ENCODE peak calls at places on chromosome 22, in six cellular contexts. Z is Peyer's patch, B is RWPE2, W is mucosa of descending colon, M is GM13976, X is tibial artery. C is an unnamed sample.

GRCh38 chr22:32469799-32470212 is 4.8 kb upstream of the FBXO7 start:
- DNase-seq in Z (no peak), B (no peak), W (no peak), M (no peak), X (no peak), C (no peak)

GRCh38 chr22:30474683-30475424 is 3.0 kb upstream of the SEC14L3 start:
- DNase-seq in B (no peak), W (no peak), Z (no peak), X (no peak), M (no peak), C (peak)

GRCh38 chr22:19756288-19757128 is 4.1 kb upstream of the TBX1 start:
- DNase-seq in W (peak), M (peak), Z (peak), X (no peak), B (no peak), C (no peak)

GRCh38 chr22:49724030-49724892 is 103.4 kb downstream of the BRD1 start:
- DNase-seq in X (no peak), W (peak), B (peak), M (no peak), Z (no peak), C (peak)

GRCh38 chr22:17112491-17113042 is 8.6 kb downstream of the TMEM121B start:
- DNase-seq in X (no peak), B (no peak), Z (no peak), M (peak), W (no peak), C (peak)

GRCh38 chr22:34997921-34998320 is 68.0 kb upstream of the ISX start:
- DNase-seq in Z (no peak), W (no peak), X (no peak), B (no peak), M (no peak), C (no peak)

GRCh38 chr22:31734512-31734911 is 15.4 kb downstream of the PRR14L start:
- DNase-seq in X (no peak), M (no peak), B (no peak), Z (no peak), W (no peak), C (no peak)

GRCh38 chr22:19615001-19615461 is 90.8 kb upstream of the CLDN5 start:
- DNase-seq in M (no peak), B (no peak), X (no peak), Z (no peak), W (no peak), C (peak)

GRCh38 chr22:48742191-48742555 is 1085.5 kb downstream of the BRD1 start:
- DNase-seq in X (peak), Z (no peak), M (no peak), B (no peak), W (no peak), C (peak)

GRCh38 chr22:47842119-47842518 is 1079.7 kb downstream of the TBC1D22A start:
- DNase-seq in M (no peak), Z (no peak), X (no peak), B (no peak), W (no peak), C (no peak)

GRCh38 chr22:46087816-46088277 is 62.5 kb upstream of the PPARA start:
- DNase-seq in X (peak), B (peak), M (no peak), Z (peak), W (peak), C (peak)
- TF ChIP-seq CTCF in X (peak), B (no peak), M (no peak), Z (no peak), W (no peak), C (no peak)

GRCh38 chr22:24554316-24555159 is at the start of gene GUCD1:
- DNase-seq in W (peak), M (no peak), X (peak), Z (peak), B (no peak), C (no peak)

GRCh38 chr22:24553597-24554315 is 1.2 kb downstream of the GUCD1 start:
- DNase-seq in B (no peak), Z (no peak), W (peak), M (no peak), X (peak), C (no peak)

GRCh38 chr22:24555160-24555495 is 190 bp upstream of the GUCD1 start:
- DNase-seq in M (peak), B (peak), Z (peak), W (peak), X (peak), C (peak)

GRCh38 chr22:24559471-24559870 is 3.7 kb downstream of the SNRPD3 start:
- DNase-seq in W (no peak), X (no peak), B (no peak), Z (no peak), M (no peak), C (no peak)

GRCh38 chr22:24555496-24556253 is at the start of gene SNRPD3:
- DNase-seq in X (peak), B (peak), M (peak), Z (peak), W (peak), C (no peak)
- TF ChIP-seq CTCF in X (peak), B (no peak), M (no peak), Z (peak), W (no peak), C (peak)

DNA sequence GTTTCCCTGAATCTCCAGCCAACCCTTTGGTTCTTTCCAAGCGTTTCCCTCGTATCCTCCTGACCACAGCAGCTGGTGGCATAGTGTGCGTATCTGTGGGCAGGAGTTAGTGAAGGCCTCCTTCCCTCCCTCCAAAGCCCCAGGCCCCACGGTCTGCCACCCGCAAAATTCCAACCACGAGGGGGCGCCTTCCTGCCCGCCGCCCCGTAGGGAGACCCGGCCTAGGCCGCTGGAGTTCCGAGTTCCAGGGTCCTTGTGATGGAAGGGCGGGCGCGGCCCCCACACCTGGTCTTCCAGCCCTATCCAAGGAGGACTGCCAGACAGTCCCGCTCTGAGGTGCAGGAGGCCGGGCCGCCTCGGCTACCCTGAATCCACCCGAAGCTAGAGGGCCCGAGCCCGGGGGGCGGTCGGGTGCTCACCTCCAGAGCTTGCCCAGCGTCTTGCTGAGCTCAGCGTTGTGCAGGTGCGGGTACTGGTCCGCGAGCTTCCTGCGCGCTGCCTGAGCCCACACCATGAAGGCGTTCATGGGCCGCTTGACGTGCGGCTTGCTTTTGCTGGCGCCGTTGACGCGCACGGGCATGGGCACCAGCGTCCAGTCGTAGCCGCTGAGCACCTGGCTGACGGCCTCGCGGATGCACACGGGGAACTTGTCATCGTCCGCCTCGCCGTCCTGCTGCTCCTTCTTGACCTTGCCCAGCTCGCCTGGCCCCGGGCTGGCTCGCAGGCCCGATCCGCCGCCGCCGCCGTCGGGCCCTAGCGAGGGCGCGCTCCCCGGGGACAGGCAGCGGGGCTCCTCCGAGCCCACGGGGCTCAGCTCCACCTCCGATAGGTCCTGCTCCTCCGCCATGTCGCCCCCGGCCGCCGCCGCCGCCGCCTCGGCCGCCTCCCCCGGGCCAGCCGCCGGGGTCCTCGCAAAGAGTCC is 1.2 kb downstream of the SOX10 start:
- DNase-seq in W (no peak), B (no peak), M (no peak), X (no peak), Z (no peak), C (no peak)
- TF ChIP-seq CTCF in W (no peak), B (no peak), M (no peak), X (no peak), Z (no peak), C (peak)

GRCh38 chr22:44990328-44990727 is 19.5 kb downstream of the PHF21B start:
- DNase-seq in B (no peak), Z (no peak), M (no peak), W (no peak), X (no peak), C (no peak)

GRCh38 chr22:44985906-44986527 is 23.8 kb downstream of the PHF21B start:
- DNase-seq in W (no peak), B (no peak), Z (no peak), X (no peak), M (no peak), C (no peak)

GRCh38 chr22:44991218-44991617 is 18.6 kb downstream of the PHF21B start:
- DNase-seq in Z (no peak), X (no peak), B (no peak), M (no peak), W (no peak), C (no peak)

GRCh38 chr22:44990810-44991209 is 19.0 kb downstream of the PHF21B start:
- DNase-seq in W (no peak), Z (no peak), X (no peak), B (no peak), M (no peak), C (no peak)

GRCh38 chr22:44988671-44989070 is 21.1 kb downstream of the PHF21B start:
- DNase-seq in B (no peak), W (no peak), X (no peak), M (no peak), Z (no peak), C (no peak)
- TF ChIP-seq CTCF in B (peak), W (no peak), X (no peak), M (no peak), Z (no peak), C (peak)

GRCh38 chr22:39603345-39603744 is 32.8 kb downstream of the CACNA1I start:
- DNase-seq in X (no peak), M (no peak), Z (no peak), B (no peak), W (no peak), C (no peak)

GRCh38 chr22:39600491-39601179 is 30.1 kb downstream of the CACNA1I start:
- DNase-seq in Z (no peak), W (no peak), M (no peak), B (no peak), X (no peak), C (no peak)

GRCh38 chr22:39597236-39597869 is 26.8 kb downstream of the CACNA1I start:
- DNase-seq in Z (no peak), B (no peak), W (no peak), X (no peak), M (no peak), C (no peak)

GRCh38 chr22:39598017-39598965 is 27.7 kb downstream of the CACNA1I start:
- DNase-seq in W (peak), B (peak), X (no peak), Z (peak), M (peak), C (no peak)

DNA sequence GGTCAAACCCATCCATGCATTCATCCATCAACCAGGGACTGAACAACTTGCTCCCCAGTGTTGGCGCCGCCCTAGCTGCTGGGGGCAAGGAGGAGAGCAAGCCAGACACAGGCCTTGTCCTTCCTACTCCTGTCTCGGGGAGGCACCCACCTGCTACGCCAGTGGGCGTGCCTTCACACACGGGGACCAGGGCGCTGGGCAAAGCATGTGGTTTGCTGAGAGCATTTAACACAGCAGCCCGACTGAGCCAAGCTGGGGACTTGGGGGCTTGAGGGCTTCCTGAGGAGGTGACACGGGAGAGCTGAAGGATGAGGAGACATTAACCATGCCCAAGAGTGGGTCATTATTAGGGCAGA is 30.6 kb downstream of the CACNA1I start:
- DNase-seq in M (no peak), X (no peak), B (no peak), Z (peak), W (no peak), C (no peak)
- TF ChIP-seq CTCF in M (no peak), X (no peak), B (no peak), Z (no peak), W (no peak), C (no peak)

GRCh38 chr22:36405221-36405631 is 17.5 kb upstream of the MYH9 start:
- DNase-seq in W (no peak), B (no peak), M (no peak), Z (peak), X (no peak), C (no peak)

GRCh38 chr22:36406139-36406538 is 18.4 kb upstream of the MYH9 start:
- DNase-seq in B (no peak), X (no peak), Z (no peak), W (no peak), M (no peak), C (no peak)

GRCh38 chr22:36404436-36404835 is 16.7 kb upstream of the MYH9 start:
- DNase-seq in X (no peak), W (no peak), M (no peak), Z (no peak), B (no peak), C (no peak)

GRCh38 chr22:36406721-36407120 is 19.0 kb upstream of the MYH9 start:
- DNase-seq in M (no peak), B (no peak), Z (no peak), W (no peak), X (no peak), C (no peak)

DNA sequence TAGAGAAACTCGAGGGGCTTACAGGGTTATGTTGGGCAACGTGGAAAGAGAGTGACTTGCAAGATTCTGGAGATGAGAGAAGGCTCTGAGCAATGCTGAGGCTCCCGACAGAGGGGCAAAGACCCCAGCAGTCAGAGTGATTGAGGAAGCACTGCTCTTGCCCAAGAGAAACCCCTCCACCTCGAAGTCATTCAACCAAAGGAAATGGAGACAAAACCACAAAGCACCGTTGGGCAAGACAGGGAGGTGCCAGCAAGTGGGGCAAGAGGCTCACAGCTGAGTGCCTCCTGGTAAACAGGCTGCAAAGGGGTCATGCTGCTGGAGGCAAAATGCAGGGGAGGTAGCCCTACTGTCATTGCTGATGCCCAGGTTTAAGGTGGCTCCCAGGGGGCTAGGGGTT is 17.9 kb upstream of the MYH9 start:
- DNase-seq in Z (peak), W (no peak), X (no peak), M (no peak), B (no peak), C (no peak)
- TF ChIP-seq CTCF in Z (no peak), W (no peak), X (no peak), M (no peak), B (peak), C (no peak)